ENCODE peak calls at places on chromosome 1, in seven cellular contexts. L is K562, V is HCT116, E is WTC11, R is GM12878, Q is H1, B is HepG2. K is an unnamed sample.

GRCh38 chr1:53311104-53311908 is 16.6 kb downstream of the LRP8 start:
- DNase-seq in E (no peak), V (no peak), R (no peak), B (no peak), L (no peak), Q (no peak), K (no peak)

GRCh38 chr1:12618661-12619395 is 818 bp upstream of the DHRS3 start:
- DNase-seq in B (peak; percentile 97), L (peak; percentile 80), R (no peak), E (peak; percentile 64), V (peak; percentile 78), Q (no peak), K (peak; percentile 45)

GRCh38 chr1:43704838-43705237 is 2.5 kb upstream of the ST3GAL3 start:
- DNase-seq in B (no peak), Q (no peak), E (no peak), L (no peak), R (no peak), V (no peak), K (no peak)

GRCh38 chr1:199302554-199302953 is 663.7 kb downstream of the PTPRC start:
- DNase-seq in E (no peak), L (no peak), Q (no peak), R (no peak), B (no peak), V (no peak), K (no peak)

GRCh38 chr1:33377750-33378149 is 53.1 kb downstream of the PHC2 start:
- DNase-seq in B (no peak), L (no peak), R (no peak), E (no peak), Q (no peak), V (no peak), K (no peak)

GRCh38 chr1:30976143-30976542 is 67.6 kb upstream of the SDC3 start:
- DNase-seq in L (no peak), R (no peak), E (no peak), B (no peak), Q (no peak), V (no peak), K (no peak)

GRCh38 chr1:165527251-165527650 is 16.5 kb upstream of the LRRC52 start:
- DNase-seq in R (no peak), V (no peak), B (no peak), Q (no peak), E (no peak), L (no peak), K (no peak)

GRCh38 chr1:156502396-156502748 is 1.8 kb upstream of the MEF2D start:
- DNase-seq in Q (no peak), B (no peak), E (no peak), R (no peak), V (no peak), L (no peak), K (no peak)

GRCh38 chr1:201123866-201124265 is 3.1 kb downstream of the ASCL5 start:
- DNase-seq in B (no peak), L (no peak), V (no peak), Q (no peak), E (no peak), R (no peak), K (no peak)

GRCh38 chr1:201122321-201123017 is 4.5 kb downstream of the ASCL5 start:
- DNase-seq in V (no peak), E (no peak), R (no peak), L (no peak), B (no peak), Q (no peak), K (no peak)

GRCh38 chr1:201119206-201119814 is 7.1 kb upstream of the CACNA1S start:
- DNase-seq in Q (no peak), B (peak; percentile 22), E (peak; percentile 77), L (peak; percentile 79), R (no peak), V (peak; percentile 39), K (peak; percentile 83)

GRCh38 chr1:201116091-201116490 is 3.9 kb upstream of the CACNA1S start:
- DNase-seq in B (no peak), E (no peak), L (no peak), R (no peak), Q (no peak), V (no peak), K (no peak)

DNA sequence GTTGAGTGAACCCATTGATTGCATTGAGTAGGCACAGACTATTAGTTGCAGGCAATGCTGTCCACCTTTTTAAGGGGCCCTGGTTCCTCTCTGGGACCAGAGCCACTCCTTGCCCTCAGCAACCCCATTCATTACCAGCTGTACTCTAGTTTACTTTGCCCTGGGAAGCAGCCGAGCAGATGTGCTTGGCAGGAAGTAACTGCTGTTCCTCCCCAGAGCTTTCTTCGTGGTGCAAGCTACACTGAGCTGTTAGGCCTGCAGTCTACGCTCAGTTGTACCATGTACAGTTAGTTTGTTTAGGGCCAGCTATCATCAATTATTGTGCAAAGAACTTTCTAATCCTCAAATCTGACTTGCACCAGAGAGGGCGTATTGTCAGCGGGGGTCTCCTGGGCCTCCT is 7.2 kb downstream of the ASCL5 start:
- DNase-seq in V (no peak), B (no peak), Q (no peak), R (no peak), E (no peak), L (no peak), K (no peak)
- TF ChIP-seq SP1 in V (no peak), B (no peak), Q (no peak), R (no peak), E (no peak), L (no peak), K (no peak)

GRCh38 chr1:152823291-152823690 is 4.0 kb upstream of the LCE1A start:
- DNase-seq in R (no peak), Q (no peak), V (no peak), B (no peak), E (no peak), L (no peak), K (no peak)

GRCh38 chr1:152827173-152827572 is at the start of gene LCE1A:
- DNase-seq in Q (no peak), E (no peak), B (no peak), V (no peak), R (no peak), L (no peak), K (no peak)

DNA sequence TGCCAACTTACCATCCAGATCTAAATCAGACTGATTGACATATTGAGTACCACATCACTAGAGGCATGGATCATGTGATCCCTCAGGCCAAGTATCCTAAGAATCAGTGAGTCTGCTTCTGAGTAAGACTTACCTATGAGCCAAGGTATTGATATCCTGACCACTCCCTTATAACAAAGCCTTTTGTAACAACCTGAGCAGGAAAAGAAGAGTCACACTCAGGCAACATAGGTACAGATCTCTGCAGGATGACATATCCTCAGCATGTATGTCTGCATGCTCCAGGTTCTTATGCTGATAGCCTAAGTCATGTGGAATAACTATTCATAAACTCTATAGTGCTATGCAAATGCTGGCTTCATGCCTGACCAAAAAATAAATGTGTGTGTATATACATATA is 2.3 kb upstream of the LCE1A start:
- DNase-seq in B (no peak), L (no peak), V (no peak), R (no peak), E (no peak), Q (no peak), K (no peak)
- TF ChIP-seq SP1 in B (no peak), L (no peak), V (no peak), R (no peak), E (no peak), Q (no peak), K (no peak)

GRCh38 chr1:228166170-228166936 is 749 bp downstream of the IBA57 start:
- DNase-seq in E (peak; percentile 63), B (peak; percentile 83), Q (no peak), R (no peak), V (peak; percentile 71), L (peak; percentile 62), K (no peak)

GRCh38 chr1:228163004-228163753 is 2.4 kb upstream of the IBA57 start:
- DNase-seq in L (no peak), B (no peak), E (no peak), R (no peak), Q (no peak), V (no peak), K (no peak)

GRCh38 chr1:228165372-228166169 is at the start of gene IBA57:
- DNase-seq in B (peak; percentile 95), R (peak; percentile 93), V (peak; percentile 97), L (peak; percentile 98), E (peak; percentile 99), Q (peak; percentile 95), K (peak; percentile 100)

GRCh38 chr1:228163776-228164534 is 1.6 kb upstream of the IBA57 start:
- DNase-seq in V (no peak), Q (no peak), E (no peak), L (no peak), R (no peak), B (no peak), K (no peak)

DNA sequence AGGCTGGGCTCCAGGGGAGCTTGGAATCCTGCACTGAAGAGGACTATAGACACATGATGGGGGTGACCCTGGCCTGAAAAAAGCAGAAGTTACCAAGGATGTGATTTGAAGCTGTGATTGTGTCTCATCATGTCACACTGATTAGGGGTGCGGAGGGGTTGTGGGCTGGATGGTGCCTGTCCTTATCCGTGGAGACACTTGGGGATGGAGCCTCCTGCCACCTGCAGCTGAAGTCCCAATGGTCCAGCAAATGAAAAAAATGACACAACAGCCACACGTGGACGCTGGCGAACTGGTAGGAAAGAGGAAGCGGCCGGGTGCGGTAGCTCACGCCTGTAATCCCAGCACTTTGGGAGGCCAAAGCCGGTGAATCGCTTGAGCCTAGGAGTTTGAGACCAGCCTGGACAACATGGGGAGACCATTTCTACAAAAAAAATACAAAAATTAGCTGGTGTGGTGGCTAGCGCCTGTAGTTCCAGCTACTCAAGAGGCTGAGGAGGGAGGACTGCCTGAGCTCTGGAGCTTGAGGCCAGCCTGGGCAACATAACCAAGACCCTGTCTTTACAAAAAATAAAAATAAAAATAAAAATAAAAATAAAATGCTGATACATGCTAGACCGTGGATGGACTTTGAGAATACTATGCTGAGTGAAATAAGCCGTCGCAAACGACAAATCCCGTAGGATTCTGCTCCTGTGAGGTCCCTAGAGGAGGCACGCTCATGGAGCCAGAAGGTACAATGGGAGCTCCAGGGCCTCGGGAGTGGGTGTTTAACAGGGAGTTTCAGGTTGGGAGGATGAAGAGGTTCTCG is 838 bp upstream of the IBA57 start:
- DNase-seq in R (no peak), Q (no peak), L (no peak), V (no peak), B (no peak), E (no peak), K (no peak)
- TF ChIP-seq SP1 in R (no peak), Q (no peak), L (peak; percentile 45), V (no peak), B (no peak), E (no peak), K (no peak)

GRCh38 chr1:9040659-9041030 is 14.4 kb upstream of the SLC2A7 start:
- DNase-seq in L (no peak), Q (no peak), R (no peak), V (no peak), B (no peak), E (no peak), K (no peak)

GRCh38 chr1:9038881-9039760 is 12.9 kb upstream of the SLC2A7 start:
- DNase-seq in L (no peak), R (no peak), Q (no peak), B (no peak), V (no peak), E (no peak), K (no peak)

GRCh38 chr1:9038338-9038650 is 12.1 kb upstream of the SLC2A7 start:
- DNase-seq in B (no peak), E (no peak), V (no peak), L (no peak), R (no peak), Q (no peak), K (no peak)

GRCh38 chr1:9041116-9041779 is 15.0 kb upstream of the SLC2A7 start:
- DNase-seq in E (no peak), V (no peak), R (no peak), L (no peak), B (no peak), Q (no peak), K (no peak)

DNA sequence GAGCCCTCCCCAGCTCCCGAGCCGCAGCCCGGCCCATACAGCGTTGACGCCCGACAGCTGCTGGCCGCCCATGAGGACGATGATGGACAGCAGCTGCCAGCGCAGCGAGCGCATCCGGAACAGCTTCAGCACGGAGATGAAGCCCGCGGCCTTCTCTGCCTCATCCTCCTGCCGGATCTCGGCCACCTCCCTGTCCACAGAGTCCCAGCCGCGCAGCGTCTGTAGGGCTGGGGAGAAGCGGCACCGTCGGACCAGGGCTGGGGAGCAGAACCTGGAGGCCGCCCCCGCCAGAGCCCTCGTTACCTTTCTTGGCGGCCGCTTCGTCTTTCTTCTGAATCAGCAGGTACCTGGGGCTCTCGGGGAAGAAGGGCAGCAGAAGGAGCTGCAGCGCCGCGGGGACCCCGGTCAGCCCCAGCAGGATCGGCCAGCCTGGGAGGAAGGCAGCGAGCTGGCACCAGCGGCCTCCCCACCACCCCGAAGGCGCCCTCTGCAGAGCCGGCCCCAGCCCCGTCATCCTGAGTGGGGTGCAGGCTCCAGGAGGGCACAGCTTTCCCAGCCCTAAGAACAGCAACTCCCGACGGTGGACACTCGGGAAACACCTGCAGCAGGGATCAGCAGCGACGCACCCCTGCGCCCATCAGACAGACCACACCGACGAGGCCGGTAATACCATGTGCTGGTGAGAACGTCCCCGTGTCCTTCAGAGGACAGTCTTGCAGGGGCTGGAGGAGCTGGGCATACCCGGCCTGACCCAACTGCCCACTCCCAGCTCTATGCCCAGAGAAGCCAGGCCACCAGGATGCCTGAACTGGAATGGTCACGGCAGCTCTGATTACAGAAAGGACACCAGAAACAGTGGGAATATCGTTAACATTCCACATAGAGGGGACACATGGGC is 13.8 kb upstream of the SLC2A7 start:
- DNase-seq in R (no peak), E (no peak), V (no peak), L (no peak), Q (no peak), B (no peak), K (no peak)
- TF ChIP-seq SP1 in R (no peak), E (no peak), V (no peak), L (no peak), Q (no peak), B (no peak), K (no peak)